ENCODE peak calls at places on chromosomes 5 and 9, in five cellular contexts. T is tibial artery, W is IMR-90, J is heart left ventricle, R is transverse colon. Z is an unnamed sample.

GRCh38 chr5:107670927-107671741 is at the start of gene EFNA5:
- DNase-seq in T (peak; percentile 72), W (peak; percentile 46), J (peak; percentile 54), R (peak; percentile 41), Z (peak; percentile 87)

GRCh38 chr5:170736966-170737365 is 46.6 kb upstream of the GABRP start:
- DNase-seq in T (no peak), W (no peak), J (no peak), R (no peak), Z (peak; percentile 30)

GRCh38 chr5:36657563-36657995 is 51.2 kb downstream of the SLC1A3 start:
- DNase-seq in T (peak; percentile 75), W (peak; percentile 99), J (peak; percentile 70), R (no peak), Z (no peak)

GRCh38 chr5:172102913-172103629 is 85.0 kb downstream of the STK10 start:
- DNase-seq in T (no peak), W (peak; percentile 95), J (peak; percentile 73), R (peak; percentile 50), Z (peak; percentile 93)

GRCh38 chr9:29432191-29432590 is 1858.9 kb upstream of the C9orf72 start:
- DNase-seq in T (no peak), W (no peak), J (no peak), R (no peak), Z (no peak)

GRCh38 chr9:134159566-134160245 is 4.7 kb downstream of the RNU6ATAC start:
- DNase-seq in T (no peak), W (no peak), J (no peak), R (no peak), Z (no peak)

GRCh38 chr5:55172937-55173695 is at the start of gene CDC20B:
- DNase-seq in T (peak; percentile 72), W (peak; percentile 63), J (peak; percentile 72), R (peak; percentile 81), Z (peak; percentile 87)

GRCh38 chr5:126503602-126504104 is 80.4 kb downstream of the GRAMD2B start:
- DNase-seq in T (no peak), W (peak; percentile 28), J (peak; percentile 50), R (no peak), Z (no peak)

GRCh38 chr9:85408494-85408893 is 333.3 kb downstream of the AGTPBP1 start:
- DNase-seq in T (no peak), W (no peak), J (no peak), R (no peak), Z (no peak)

GRCh38 chr5:179612577-179613459 is 10.7 kb downstream of the HNRNPH1 start:
- DNase-seq in T (peak; percentile 32), W (no peak), J (no peak), R (no peak), Z (no peak)

GRCh38 chr5:154042751-154043150 is 4.0 kb downstream of the MFAP3 start:
- DNase-seq in T (no peak), W (no peak), J (no peak), R (no peak), Z (no peak)

GRCh38 chr5:168753691-168754254 is 174.6 kb upstream of the PANK3 start:
- DNase-seq in T (peak; percentile 53), W (no peak), J (no peak), R (no peak), Z (no peak)

GRCh38 chr5:164175083-164175482 is 669.7 kb downstream of the MAT2B start:
- DNase-seq in T (no peak), W (peak; percentile 70), J (no peak), R (no peak), Z (no peak)

GRCh38 chr9:81078555-81078954 is 610.8 kb downstream of the TLE1 start:
- DNase-seq in T (no peak), W (peak; percentile 7), J (no peak), R (no peak), Z (no peak)
- TF ChIP-seq CTCF in T (no peak), W (no peak), J (no peak), R (no peak), Z (no peak)

GRCh38 chr9:76761448-76761847 is 2.8 kb upstream of the PCA3 start:
- DNase-seq in T (no peak), W (peak; percentile 7), J (no peak), R (no peak), Z (no peak)
- TF ChIP-seq CTCF in T (peak; percentile 24), W (peak; percentile 50), J (no peak), R (peak; percentile 26), Z (peak; percentile 53)

DNA sequence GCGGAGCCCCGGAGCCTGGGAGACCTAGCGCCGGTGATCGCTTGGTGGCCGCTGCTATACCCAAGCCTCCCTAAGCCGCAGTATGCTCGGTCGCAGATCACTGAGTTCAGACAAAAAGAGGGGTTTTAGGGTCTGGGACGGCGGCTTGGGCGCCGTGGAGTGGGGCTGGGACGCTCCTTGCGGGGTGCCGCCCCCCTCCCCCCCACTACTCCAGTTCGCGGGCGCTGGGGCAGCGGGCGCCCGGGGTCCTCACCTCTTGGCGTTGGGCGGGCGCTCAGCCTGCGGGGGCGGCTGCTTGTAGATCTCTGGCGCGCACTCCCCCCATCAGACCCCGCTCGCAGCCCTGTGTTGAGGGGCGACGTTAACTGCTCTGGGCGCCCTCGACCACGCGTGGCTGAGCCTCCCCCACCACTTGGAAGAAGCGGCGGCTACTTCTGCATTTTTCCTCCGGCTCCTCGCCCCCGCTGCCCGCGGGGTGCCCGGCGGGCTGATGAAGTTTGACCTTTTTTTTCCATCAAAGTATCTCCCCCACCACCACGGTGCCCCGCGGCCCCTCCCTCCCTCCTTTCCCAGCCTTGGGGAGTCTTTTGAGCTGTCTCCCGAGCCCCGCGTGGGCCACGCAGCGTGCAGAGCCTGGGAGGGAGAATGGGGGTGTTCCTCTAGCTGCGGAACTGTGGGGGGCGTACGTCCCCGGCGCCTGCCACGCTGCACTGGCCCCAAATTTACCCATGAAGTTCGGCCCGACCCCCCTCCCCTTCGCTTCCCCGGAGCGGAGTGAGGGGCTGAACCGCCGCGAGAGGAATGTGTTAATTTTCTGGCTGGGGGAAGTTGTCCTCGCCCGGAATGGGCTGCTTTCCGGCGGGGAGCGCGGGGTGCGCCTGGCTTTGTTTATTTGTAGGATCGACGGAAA is 1.2 kb downstream of the CXXC5 start:
- DNase-seq in T (peak; percentile 77), W (no peak), J (peak; percentile 47), R (peak; percentile 32), Z (no peak)
- TF ChIP-seq CTCF in T (no peak), W (peak; percentile 2), J (no peak), R (no peak), Z (no peak)

GRCh38 chr5:63400079-63400478 is 562.2 kb downstream of the HTR1A start:
- DNase-seq in T (no peak), W (no peak), J (no peak), R (no peak), Z (no peak)

GRCh38 chr5:63398346-63398745 is 563.9 kb downstream of the HTR1A start:
- DNase-seq in T (no peak), W (no peak), J (no peak), R (no peak), Z (no peak)

GRCh38 chr5:63401434-63402046 is 560.7 kb downstream of the HTR1A start:
- DNase-seq in T (no peak), W (peak; percentile 8), J (peak; percentile 36), R (peak; percentile 41), Z (no peak)
- TF ChIP-seq CTCF in T (peak; percentile 26), W (peak; percentile 57), J (peak; percentile 78), R (peak; percentile 55), Z (peak; percentile 82)

GRCh38 chr9:98523231-98523901 is 185.4 kb downstream of the GABBR2 start:
- DNase-seq in T (no peak), W (peak; percentile 62), J (no peak), R (no peak), Z (no peak)
- TF ChIP-seq CTCF in T (no peak), W (peak; percentile 42), J (no peak), R (no peak), Z (no peak)

GRCh38 chr9:96071245-96072124 is 196.0 kb downstream of the ERCC6L2 start:
- DNase-seq in T (no peak), W (peak; percentile 47), J (no peak), R (no peak), Z (no peak)
- TF ChIP-seq CTCF in T (peak; percentile 23), W (peak; percentile 44), J (no peak), R (peak; percentile 41), Z (peak; percentile 52)

GRCh38 chr5:149372041-149372805 is 6.9 kb downstream of the IL17B start:
- DNase-seq in T (peak; percentile 84), W (no peak), J (no peak), R (no peak), Z (no peak)

GRCh38 chr5:149370878-149371277 is 8.2 kb downstream of the IL17B start:
- DNase-seq in T (no peak), W (no peak), J (no peak), R (peak; percentile 7), Z (no peak)

GRCh38 chr5:149372932-149373331 is 6.2 kb downstream of the IL17B start:
- DNase-seq in T (no peak), W (no peak), J (no peak), R (no peak), Z (no peak)

GRCh38 chr5:149374303-149374702 is 4.8 kb downstream of the IL17B start:
- DNase-seq in T (no peak), W (no peak), J (no peak), R (no peak), Z (no peak)

GRCh38 chr5:149371296-149371962 is 7.7 kb downstream of the IL17B start:
- DNase-seq in T (peak; percentile 80), W (peak; percentile 47), J (peak; percentile 72), R (peak; percentile 72), Z (no peak)
- TF ChIP-seq CTCF in T (peak; percentile 57), W (peak; percentile 75), J (peak; percentile 82), R (peak; percentile 76), Z (peak; percentile 78)